ENCODE peak calls at places on chromosomes 16 and 17, in four cellular contexts. F is H9, D is nephron progenitor cell, M is cardiac fibroblast. P is an unnamed sample.

GRCh38 chr17:9982159-9982558 is 77.1 kb upstream of the RCVRN start:
- DNase-seq in M (no peak), F (peak; percentile 81), D (no peak), P (no peak)

GRCh38 chr17:51119415-51120356 is 982 bp downstream of the SPAG9 start:
- DNase-seq in D (peak; percentile 57), F (peak; percentile 77), M (peak; percentile 51), P (peak; percentile 29)

GRCh38 chr17:66791337-66791736 is 43.6 kb upstream of the CACNG5 start:
- DNase-seq in F (no peak), D (no peak), M (no peak), P (no peak)

GRCh38 chr16:57810197-57811024 is 8.1 kb upstream of the KIFC3 start:
- DNase-seq in D (peak; percentile 36), F (peak; percentile 86), M (peak; percentile 85), P (no peak)

GRCh38 chr17:31571124-31571892 is 179.8 kb downstream of the RAB11FIP4 start:
- DNase-seq in D (no peak), F (no peak), M (peak; percentile 98), P (no peak)

GRCh38 chr17:36609498-36609862 is 8.1 kb downstream of the MRM1 start:
- DNase-seq in F (no peak), D (no peak), M (no peak), P (no peak)

GRCh38 chr16:85126731-85127662 is 14.7 kb upstream of the CIBAR2 start:
- DNase-seq in M (peak; percentile 93), D (peak; percentile 74), F (no peak), P (no peak)

GRCh38 chr17:43810226-43810715 is 22.7 kb downstream of the MPP3 start:
- DNase-seq in D (no peak), F (no peak), M (no peak), P (no peak)

GRCh38 chr17:78343433-78344201 is 16.3 kb downstream of the SOCS3 start:
- DNase-seq in D (no peak), F (peak; percentile 59), M (no peak), P (no peak)

GRCh38 chr17:3913531-3914318 is 2.5 kb downstream of the P2RX1 start:
- DNase-seq in M (peak; percentile 86), D (peak; percentile 90), F (peak; percentile 94), P (peak; percentile 90)
- TF ChIP-seq CTCF in M (peak; percentile 98), D (peak; percentile 94), F (peak; percentile 95), P (peak; percentile 95)

DNA sequence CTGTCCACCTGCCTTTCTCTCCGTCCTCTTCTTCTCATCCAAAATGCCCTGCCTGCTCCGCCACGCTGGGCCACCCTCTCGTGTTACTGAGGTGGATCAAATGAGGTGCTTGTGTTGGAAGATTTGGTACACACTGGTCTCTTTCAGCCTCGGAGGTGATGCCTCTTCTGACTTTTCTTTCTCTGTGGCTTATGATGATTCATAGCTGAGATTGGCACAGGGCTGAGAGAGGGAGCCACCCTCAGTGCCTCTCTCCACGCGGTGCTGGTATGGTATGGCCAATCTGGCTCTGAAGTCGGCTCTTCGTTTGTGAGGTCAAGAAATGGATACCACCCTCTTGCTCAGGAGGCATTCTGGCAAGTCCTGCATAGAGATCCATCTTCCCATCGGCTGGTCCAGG is 82.4 kb downstream of the PLCG2 start:
- DNase-seq in D (no peak), F (no peak), M (no peak), P (no peak)
- TF ChIP-seq CTCF in D (no peak), F (no peak), M (no peak), P (no peak)

GRCh38 chr17:32912218-32912897 is 15.6 kb upstream of the TMEM98 start:
- DNase-seq in D (peak; percentile 36), M (peak; percentile 78), F (peak; percentile 65), P (no peak)
- TF ChIP-seq CTCF in D (no peak), M (peak; percentile 17), F (no peak), P (no peak)

GRCh38 chr17:8572767-8573166 is 57.8 kb downstream of the MYH10 start:
- DNase-seq in D (no peak), F (no peak), M (peak; percentile 52), P (no peak)
- TF ChIP-seq CTCF in D (no peak), F (no peak), M (peak; percentile 28), P (peak; percentile 44)

DNA sequence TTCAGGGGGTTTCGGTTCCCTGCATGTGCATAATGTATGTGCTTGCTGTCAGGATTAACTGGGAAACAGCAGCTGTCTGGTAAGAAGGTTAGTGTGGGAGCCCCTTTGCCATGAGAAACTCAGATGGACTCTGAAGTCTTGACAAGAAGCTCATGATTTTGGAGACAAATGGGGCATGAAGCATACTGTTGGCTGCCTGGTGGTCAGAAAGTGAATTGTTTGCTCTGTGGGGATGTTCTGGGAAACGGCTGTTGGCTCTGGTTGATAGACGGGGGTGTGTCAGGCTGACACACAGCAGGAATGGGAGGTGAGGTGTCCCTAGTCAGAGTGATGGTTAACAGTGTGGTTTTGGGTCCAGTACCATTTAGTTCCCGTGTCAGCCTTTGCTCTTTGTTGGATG is 252.5 kb upstream of the EEF2KMT start:
- DNase-seq in M (no peak), F (peak; percentile 34), D (no peak), P (no peak)
- TF ChIP-seq CTCF in M (no peak), F (peak; percentile 54), D (peak; percentile 18), P (no peak)

GRCh38 chr17:54971147-54971546 is 2.6 kb downstream of the STXBP4 start:
- DNase-seq in F (no peak), D (no peak), M (no peak), P (no peak)

GRCh38 chr17:54967621-54968258 is 714 bp downstream of the COX11 start:
- DNase-seq in D (no peak), M (peak; percentile 26), F (no peak), P (no peak)

GRCh38 chr17:54968954-54969400 is 412 bp downstream of the STXBP4 start:
- DNase-seq in D (no peak), M (peak; percentile 42), F (no peak), P (no peak)

GRCh38 chr17:54969658-54970572 is 1.4 kb downstream of the STXBP4 start:
- DNase-seq in F (no peak), D (no peak), M (no peak), P (no peak)

DNA sequence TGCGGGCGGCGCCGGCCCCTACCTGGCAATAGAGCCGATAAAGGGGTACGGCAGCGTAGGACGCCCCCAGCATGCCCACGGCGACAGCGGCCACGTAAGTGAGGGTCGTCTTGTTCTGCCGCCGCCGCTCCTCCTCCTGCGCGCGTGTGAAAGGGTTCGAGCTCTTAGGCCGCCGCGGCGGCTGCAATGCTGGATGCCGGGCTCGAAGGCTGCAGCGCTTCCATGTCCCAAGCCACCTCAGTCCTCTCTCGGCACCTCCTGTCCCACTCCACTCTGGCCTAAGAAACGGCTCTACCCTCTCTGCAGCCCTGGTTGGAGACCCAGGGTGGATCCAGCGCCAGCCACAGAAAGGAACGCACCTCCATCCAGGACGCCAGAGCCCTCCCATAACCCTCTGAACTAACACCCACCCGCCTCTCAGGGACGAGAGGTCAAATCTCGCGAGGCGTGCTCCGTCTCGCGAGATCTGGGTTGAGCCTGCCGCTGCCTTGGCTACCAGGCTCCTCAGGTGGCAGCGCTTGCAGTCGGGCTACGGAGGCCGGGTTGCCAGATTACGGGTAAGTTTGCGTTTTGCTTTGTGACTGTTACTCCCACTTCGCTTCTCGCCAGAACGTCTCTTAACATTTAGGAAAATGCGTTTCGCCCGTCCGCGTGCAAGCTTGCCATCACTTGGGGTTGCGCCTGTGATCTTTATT is at the start of the genes COX11 and STXBP4:
- DNase-seq in M (peak; percentile 98), D (peak; percentile 87), F (peak; percentile 99), P (peak; percentile 88)
- TF ChIP-seq CTCF in M (peak; percentile 58), D (no peak), F (peak; percentile 50), P (peak; percentile 56)

GRCh38 chr17:2335726-2336214 is 487 bp downstream of the TSR1 start:
- DNase-seq in F (no peak), M (no peak), D (peak; percentile 18), P (no peak)

GRCh38 chr17:2336215-2337151 is at the start of gene TSR1:
- DNase-seq in M (peak; percentile 92), D (peak; percentile 91), F (peak; percentile 96), P (peak; percentile 83)

GRCh38 chr17:2343421-2343820 is 6.1 kb downstream of the SGSM2 start:
- DNase-seq in D (no peak), F (no peak), M (no peak), P (no peak)

GRCh38 chr17:2337152-2337810 is at the start of gene SGSM2:
- DNase-seq in M (peak; percentile 69), F (peak; percentile 62), D (peak; percentile 86), P (peak; percentile 67)

GRCh38 chr17:2337811-2338657 is 733 bp downstream of the SGSM2 start:
- DNase-seq in M (peak; percentile 66), D (peak; percentile 73), F (peak; percentile 70), P (peak; percentile 37)
- TF ChIP-seq CTCF in M (no peak), D (no peak), F (no peak), P (no peak)

GRCh38 chr17:55962931-55963378 is 190.3 kb upstream of the ANKFN1 start:
- DNase-seq in F (no peak), M (no peak), D (no peak), P (no peak)

GRCh38 chr17:55959756-55960155 is 193.5 kb upstream of the ANKFN1 start:
- DNase-seq in D (no peak), M (no peak), F (no peak), P (no peak)

GRCh38 chr17:55964191-55964590 is 189.1 kb upstream of the ANKFN1 start:
- DNase-seq in M (no peak), F (no peak), D (no peak), P (no peak)

GRCh38 chr17:55969577-55969976 is 183.7 kb upstream of the ANKFN1 start:
- DNase-seq in F (no peak), D (no peak), M (no peak), P (no peak)

DNA sequence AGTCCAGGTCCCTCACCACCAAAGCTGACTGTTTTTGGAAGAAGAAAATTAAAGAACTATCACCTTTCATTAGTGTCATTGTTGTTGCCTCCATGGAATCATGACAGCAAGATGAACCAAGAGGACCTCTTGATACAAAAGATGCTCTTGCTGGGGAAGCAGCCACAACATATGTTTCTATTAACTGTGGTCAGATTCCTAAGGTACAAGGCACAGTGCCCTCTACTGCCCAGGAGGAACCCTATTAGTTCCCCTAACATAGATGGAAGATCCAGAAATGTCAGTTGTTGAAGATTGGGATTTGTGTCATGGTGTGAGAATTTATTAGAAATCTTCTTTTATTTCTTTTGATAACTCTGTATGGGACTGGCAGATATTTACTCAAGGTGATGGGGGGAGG is 188.2 kb upstream of the ANKFN1 start:
- DNase-seq in D (no peak), M (no peak), F (no peak), P (no peak)
- TF ChIP-seq CTCF in D (no peak), M (no peak), F (peak; percentile 40), P (no peak)

P was measured in neural crest cell.